ENCODE peak calls at places on chromosome 6, in six cellular contexts. One of them, this sample, is unnamed.

GRCh38 chr6:121849477-121849876 is 414.0 kb downstream of the GJA1 start:
- DNase-seq in AG08395: peak; percentile 82
- DNase-seq in SW480: peak; percentile 38
- DNase-seq in HCEC 1CT: peak; percentile 55
- DNase-seq in A172: peak; percentile 67
- DNase-seq in dorsolateral prefrontal cortex: no peak
- DNase-seq in this sample: peak; percentile 52

GRCh38 chr6:65110031-65110430 is 597.0 kb downstream of the EYS start:
- DNase-seq in HCEC 1CT: no peak
- DNase-seq in A172: no peak
- DNase-seq in SW480: no peak
- DNase-seq in AG08395: no peak
- DNase-seq in dorsolateral prefrontal cortex: no peak
- DNase-seq in this sample: no peak

GRCh38 chr6:25279748-25280616 is 808 bp downstream of the CARMIL1 start:
- DNase-seq in SW480: peak; percentile 69
- DNase-seq in HCEC 1CT: no peak
- DNase-seq in dorsolateral prefrontal cortex: no peak
- DNase-seq in AG08395: no peak
- DNase-seq in A172: peak; percentile 7
- DNase-seq in this sample: peak; percentile 68

GRCh38 chr6:87336367-87336766 is 7.3 kb upstream of the GJB7 start:
- DNase-seq in dorsolateral prefrontal cortex: no peak
- DNase-seq in AG08395: no peak
- DNase-seq in HCEC 1CT: no peak
- DNase-seq in A172: no peak
- DNase-seq in SW480: no peak
- DNase-seq in this sample: no peak

GRCh38 chr6:170094686-170095272 is 196.1 kb downstream of the DLL1 start:
- DNase-seq in SW480: no peak
- DNase-seq in AG08395: no peak
- DNase-seq in dorsolateral prefrontal cortex: peak; percentile 24
- DNase-seq in HCEC 1CT: no peak
- DNase-seq in A172: no peak
- DNase-seq in this sample: peak; percentile 71

GRCh38 chr6:5942591-5942990 is 64.1 kb downstream of the NRN1 start:
- DNase-seq in HCEC 1CT: no peak
- DNase-seq in AG08395: peak; percentile 37
- DNase-seq in SW480: no peak
- DNase-seq in A172: peak; percentile 67
- DNase-seq in dorsolateral prefrontal cortex: no peak
- DNase-seq in this sample: peak; percentile 72

GRCh38 chr6:30542915-30543314 is 13.4 kb downstream of the GNL1 start:
- DNase-seq in SW480: no peak
- DNase-seq in dorsolateral prefrontal cortex: no peak
- DNase-seq in AG08395: no peak
- DNase-seq in HCEC 1CT: peak; percentile 64
- DNase-seq in A172: no peak
- DNase-seq in this sample: no peak

GRCh38 chr6:3449321-3449720 is 7.5 kb downstream of the SLC22A23 start:
- DNase-seq in SW480: no peak
- DNase-seq in A172: no peak
- DNase-seq in HCEC 1CT: no peak
- DNase-seq in dorsolateral prefrontal cortex: no peak
- DNase-seq in AG08395: no peak
- DNase-seq in this sample: no peak

GRCh38 chr6:157800420-157801237 is 22.4 kb upstream of the SNX9 start:
- DNase-seq in dorsolateral prefrontal cortex: no peak
- DNase-seq in AG08395: peak; percentile 66
- DNase-seq in A172: no peak
- DNase-seq in HCEC 1CT: peak; percentile 78
- DNase-seq in SW480: no peak
- DNase-seq in this sample: no peak

GRCh38 chr6:118708736-118709135 is 57.3 kb upstream of the CEP85L start:
- DNase-seq in AG08395: peak; percentile 23
- DNase-seq in SW480: no peak
- DNase-seq in HCEC 1CT: peak; percentile 87
- DNase-seq in A172: no peak
- DNase-seq in dorsolateral prefrontal cortex: no peak
- DNase-seq in this sample: peak; percentile 32

GRCh38 chr6:3026811-3027626 is 27.3 kb downstream of the NQO2 start:
- DNase-seq in HCEC 1CT: no peak
- DNase-seq in A172: peak; percentile 55
- DNase-seq in dorsolateral prefrontal cortex: no peak
- DNase-seq in AG08395: no peak
- DNase-seq in SW480: no peak
- DNase-seq in this sample: peak; percentile 80

GRCh38 chr6:76803038-76803580 is 660.2 kb downstream of the HTR1B start:
- DNase-seq in SW480: no peak
- DNase-seq in HCEC 1CT: no peak
- DNase-seq in AG08395: no peak
- DNase-seq in dorsolateral prefrontal cortex: no peak
- DNase-seq in A172: no peak
- DNase-seq in this sample: no peak

GRCh38 chr6:3751730-3752537 is 421 bp upstream of the PXDC1 start:
- DNase-seq in dorsolateral prefrontal cortex: peak; percentile 83
- DNase-seq in AG08395: peak; percentile 92
- DNase-seq in A172: peak; percentile 67
- DNase-seq in SW480: peak; percentile 69
- DNase-seq in HCEC 1CT: peak; percentile 91
- DNase-seq in this sample: peak; percentile 100

GRCh38 chr6:133918208-133918930 is 29.5 kb downstream of the TCF21 start:
- DNase-seq in dorsolateral prefrontal cortex: no peak
- DNase-seq in A172: no peak
- DNase-seq in SW480: no peak
- DNase-seq in HCEC 1CT: no peak
- DNase-seq in AG08395: no peak
- DNase-seq in this sample: no peak

GRCh38 chr6:170257376-170257775 is 33.5 kb downstream of the DLL1 start:
- DNase-seq in HCEC 1CT: no peak
- DNase-seq in A172: no peak
- DNase-seq in AG08395: no peak
- DNase-seq in SW480: no peak
- DNase-seq in dorsolateral prefrontal cortex: no peak
- DNase-seq in this sample: no peak

GRCh38 chr6:166595061-166595780 is 8.7 kb upstream of the RAMACL start:
- DNase-seq in A172: no peak
- DNase-seq in SW480: no peak
- DNase-seq in AG08395: peak; percentile 88
- DNase-seq in HCEC 1CT: peak; percentile 95
- DNase-seq in dorsolateral prefrontal cortex: no peak
- DNase-seq in this sample: peak; percentile 87